ENCODE peak calls at places on chromosome 15, in eight cellular contexts. F, Z, V, X, R, S, A and K are unnamed samples. For H3K4me1, the result is how much of the 10 kb centered on the place peaks cover.

GRCh38 chr15:49492834-49493233 is 69.8 kb downstream of the FGF7 start:
- DNase-seq in R (no peak), Z (no peak), V (no peak), F (no peak), A (peak), S (peak), X (no peak), K (no peak)

GRCh38 chr15:69160976-69161877 is 792 bp downstream of the GLCE start:
- DNase-seq in X (peak), A (peak), Z (peak), F (peak), S (peak), R (peak), V (peak), K (peak)

GRCh38 chr15:49712162-49712561 is 91.3 kb downstream of the DTWD1 start:
- DNase-seq in F (no peak), S (no peak), A (no peak), Z (no peak), X (no peak), R (no peak), V (no peak), K (no peak)

GRCh38 chr15:58348095-58348812 is 83.5 kb upstream of the LIPC start:
- DNase-seq in V (peak), X (no peak), F (no peak), S (no peak), R (no peak), A (peak), Z (no peak), K (no peak)

GRCh38 chr15:42796955-42797779 is 60.2 kb upstream of the CDAN1 start:
- DNase-seq in A (peak), S (peak), F (peak), Z (no peak), V (no peak), R (no peak), X (no peak), K (peak)

GRCh38 chr15:100189319-100189718 is 152.5 kb downstream of the ADAMTS17 start:
- DNase-seq in R (no peak), S (no peak), Z (no peak), V (no peak), F (no peak), X (no peak), A (no peak), K (no peak)

GRCh38 chr15:77869021-77869895 is 208.3 kb downstream of the TBC1D2B start:
- DNase-seq in X (no peak), F (no peak), S (peak), V (no peak), R (no peak), Z (no peak), A (peak), K (no peak)

GRCh38 chr15:96335429-96335807 is 4.9 kb downstream of the NR2F2 start:
- DNase-seq in V (no peak), A (peak), F (peak), S (peak), Z (no peak), X (no peak), R (no peak), K (peak)

GRCh38 chr15:48643776-48644497 is 1.6 kb downstream of the FBN1 start:
- DNase-seq in Z (no peak), S (peak), F (peak), X (no peak), A (peak), R (no peak), V (no peak), K (no peak)

GRCh38 chr15:43408789-43409188 is 37.9 kb downstream of the TUBGCP4 start:
- DNase-seq in R (no peak), Z (no peak), A (no peak), F (no peak), X (no peak), V (no peak), S (no peak), K (no peak)

GRCh38 chr15:40096094-40096876 is 12.4 kb downstream of the BMF start:
- DNase-seq in V (peak), F (no peak), S (no peak), Z (peak), A (no peak), R (no peak), X (no peak), K (no peak)

GRCh38 chr15:40095381-40096093 is 13.1 kb downstream of the BMF start:
- DNase-seq in R (no peak), F (no peak), V (no peak), S (no peak), A (no peak), Z (no peak), X (no peak), K (no peak)

GRCh38 chr15:40098489-40099261 is 10.0 kb downstream of the BMF start:
- DNase-seq in X (peak), Z (peak), F (no peak), S (peak), V (peak), A (peak), R (no peak), K (peak)

GRCh38 chr15:40097968-40098476 is 10.7 kb downstream of the BMF start:
- DNase-seq in X (no peak), Z (peak), R (no peak), V (peak), S (peak), A (no peak), F (no peak), K (peak)

DNA sequence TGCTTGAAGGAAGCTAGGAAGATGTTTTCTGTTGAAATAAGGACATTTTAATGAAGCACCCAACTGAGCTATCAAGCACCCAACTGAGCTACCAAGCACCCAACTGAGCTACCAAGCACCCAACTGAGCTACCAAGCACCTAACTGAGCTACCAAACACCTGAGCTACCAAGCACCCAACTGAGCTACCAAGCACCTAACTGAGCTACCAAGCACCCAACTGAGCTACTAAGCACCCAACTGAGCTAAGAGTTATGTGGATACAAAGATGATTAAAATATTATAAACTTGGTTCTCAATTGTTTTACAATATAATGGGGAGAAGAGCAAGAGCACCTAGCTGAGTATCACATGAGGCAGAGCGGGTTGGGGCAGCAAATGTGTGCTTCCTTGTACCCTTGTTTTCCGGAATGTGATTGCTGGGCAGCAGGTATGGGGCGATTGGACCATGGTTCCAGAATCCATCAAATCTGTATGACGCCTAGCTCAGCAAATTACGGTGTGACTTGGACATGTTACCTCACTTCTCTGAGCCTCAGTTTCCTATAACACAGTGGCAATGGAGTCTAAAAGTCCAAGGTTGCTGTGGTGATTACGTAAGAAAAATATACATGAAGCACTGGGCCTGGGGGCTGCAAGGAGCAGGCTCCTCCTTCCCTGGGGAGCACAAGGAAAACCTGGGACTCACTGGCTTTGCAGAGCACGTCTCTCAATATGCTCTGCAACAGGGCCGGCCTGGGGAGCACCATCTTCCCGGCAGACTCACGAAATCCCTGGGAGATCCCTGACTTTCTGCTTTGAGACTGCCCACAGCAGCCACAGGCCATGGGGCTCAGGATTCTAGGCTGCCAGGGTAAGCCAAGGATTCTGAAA is 11.3 kb downstream of the BMF start:
- DNase-seq in X (no peak), S (no peak), A (no peak), R (no peak), F (no peak), V (no peak), Z (no peak), K (no peak)
- H2AFZ ChIP-seq in X (no peak), S (peak), A (no peak), R (no peak), F (no peak), V (peak), Z (peak), K (no peak)

DNA sequence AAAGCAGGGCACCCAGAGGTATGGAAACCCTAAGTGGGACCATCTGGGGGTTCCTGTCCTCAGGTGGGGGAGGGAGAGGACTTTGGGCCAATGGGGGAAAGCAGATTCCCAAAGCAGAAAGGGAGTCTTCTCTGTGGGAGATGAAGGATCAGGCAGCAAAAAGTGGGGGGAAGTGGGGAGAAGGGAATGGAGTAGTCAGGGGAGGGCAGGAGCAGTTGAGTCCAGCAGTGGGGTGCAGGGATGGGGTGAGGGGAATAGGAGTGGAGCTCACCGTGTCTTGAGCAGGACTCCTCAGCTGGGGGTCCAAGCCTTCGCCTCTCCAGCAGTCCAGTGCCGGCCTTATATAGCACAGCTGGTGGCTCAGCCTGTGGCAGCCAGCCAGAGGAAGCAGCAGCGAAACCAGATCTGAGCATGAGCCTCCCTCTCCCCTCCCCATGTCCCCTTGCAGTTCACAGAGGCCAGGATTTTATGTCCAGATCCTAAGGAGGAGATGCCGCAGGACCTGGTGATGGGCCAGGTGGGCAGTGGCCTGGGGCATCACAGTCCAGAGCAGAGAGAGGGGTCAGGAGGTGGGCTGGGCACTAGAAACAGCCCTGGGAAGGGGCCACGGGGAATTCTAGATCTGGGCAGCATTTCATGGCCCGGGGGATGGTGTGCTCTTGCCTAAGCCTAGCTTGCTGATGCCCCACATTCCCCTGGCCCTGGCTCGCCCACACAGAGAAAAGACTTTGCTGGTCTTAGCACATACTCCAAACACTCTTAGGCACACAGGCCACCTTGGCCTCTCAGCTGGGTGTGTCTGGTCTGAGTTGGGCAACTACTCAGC is at the start of gene CILP:
- DNase-seq in S (peak), F (peak), A (no peak), V (no peak), X (peak), Z (no peak), R (no peak), K (no peak)
- H3K4me1 ChIP-seq in S (under half), F (under half), A (under half), V (under half), X (under half), Z (under half), R (under half), K (under half)

DNA sequence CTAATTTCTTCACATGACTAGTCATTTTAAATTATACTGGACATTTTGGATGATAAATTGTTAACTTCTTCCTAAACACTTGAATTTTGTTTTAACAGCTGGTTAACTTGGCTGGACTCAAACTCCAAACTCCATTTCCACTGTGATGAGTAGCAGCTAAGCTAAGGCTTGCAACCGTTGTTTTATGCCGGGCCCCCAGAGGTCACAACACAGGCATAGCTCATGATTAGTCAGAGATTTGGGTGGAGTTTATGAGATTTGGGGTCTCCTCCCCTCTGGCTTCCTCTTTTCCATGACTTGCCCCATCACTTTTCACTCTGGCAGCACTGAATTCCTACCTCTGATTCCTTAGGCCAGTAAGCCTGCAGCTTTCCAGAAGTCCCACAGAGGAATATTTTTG is 12.8 kb downstream of the THAP10 start:
- DNase-seq in R (no peak), Z (no peak), X (no peak), F (no peak), A (peak), S (peak), V (no peak), K (no peak)
- TF ChIP-seq EZH2phosphoT487 in R (no peak), Z (no peak), X (no peak), F (no peak), A (no peak), S (no peak), V (no peak), K (no peak)

GRCh38 chr15:39462691-39463090 is 118.2 kb upstream of the THBS1 start:
- DNase-seq in S (peak), X (no peak), V (no peak), A (peak), Z (no peak), R (no peak), F (no peak), K (no peak)

GRCh38 chr15:39458131-39458530 is 122.7 kb upstream of the THBS1 start:
- DNase-seq in Z (no peak), V (no peak), S (no peak), X (no peak), F (no peak), R (no peak), A (no peak), K (no peak)

GRCh38 chr15:39459538-39459937 is 121.3 kb upstream of the THBS1 start:
- DNase-seq in V (no peak), X (no peak), F (no peak), Z (no peak), R (no peak), A (no peak), S (peak), K (no peak)

GRCh38 chr15:39460748-39461147 is 120.1 kb upstream of the THBS1 start:
- DNase-seq in R (no peak), A (no peak), S (no peak), F (no peak), V (no peak), Z (no peak), X (no peak), K (no peak)

GRCh38 chr15:39461536-39462140 is 119.2 kb upstream of the THBS1 start:
- DNase-seq in Z (no peak), S (peak), F (no peak), X (no peak), R (no peak), A (no peak), V (no peak), K (no peak)
- H2AFZ ChIP-seq in Z (no peak), S (no peak), F (no peak), X (no peak), R (no peak), A (no peak), V (no peak), K (no peak)

GRCh38 chr15:90044916-90045371 is 43.8 kb downstream of the ZNF710 start:
- DNase-seq in Z (no peak), V (no peak), X (no peak), A (no peak), R (no peak), F (no peak), S (no peak), K (no peak)
- H3K4me1 ChIP-seq in Z (under half), V (under half), X (under half), A (under half), R (under half), F (under half), S (under half), K (under half)